ENCODE peak calls at places on chromosomes 5 and 9, in seven cellular contexts. W is stimulated activated CD4-positive, alpha-beta T cell treated with anti-CD3 and anti-CD28 coated beads, TNF-alpha, amount 100 ng/mL, for 48 hours; U is transverse colon; N is fibroblast of the aortic adventitia; X is glutamatergic neuron; C is heart left ventricle; L is body of pancreas. B is an unnamed sample.

GRCh38 chr9:17116400-17116837 is 18.4 kb upstream of the CNTLN start:
- DNase-seq in W (no peak), U (no peak), N (peak; percentile 64), X (no peak), C (no peak), L (no peak), B (no peak)

GRCh38 chr5:82425591-82425990 is 147.4 kb upstream of the RPS23 start:
- DNase-seq in W (no peak), U (no peak), N (peak; percentile 96), X (no peak), C (no peak), L (peak; percentile 27), B (no peak)

GRCh38 chr5:159660401-159660800 is 255.9 kb upstream of the ADRA1B start:
- DNase-seq in W (no peak), U (no peak), N (no peak), X (no peak), C (no peak), L (no peak), B (no peak)

GRCh38 chr5:120614512-120614911 is 150.4 kb downstream of the PRR16 start:
- DNase-seq in W (no peak), U (no peak), N (peak; percentile 85), X (no peak), C (no peak), L (no peak), B (no peak)

GRCh38 chr5:54520438-54520846 is 2.9 kb downstream of the SNX18 start:
- DNase-seq in W (no peak), U (no peak), N (peak; percentile 61), X (peak; percentile 38), C (no peak), L (no peak), B (no peak)

GRCh38 chr5:64707191-64707590 is 16.9 kb downstream of the SHISAL2B start:
- DNase-seq in W (no peak), U (no peak), N (no peak), X (no peak), C (no peak), L (no peak), B (no peak)

GRCh38 chr5:138910546-138911185 is 35.5 kb upstream of the LRRTM2 start:
- DNase-seq in W (no peak), U (no peak), N (no peak), X (no peak), C (no peak), L (no peak), B (no peak)

GRCh38 chr5:57383093-57383861 is 99.3 kb downstream of the ACTBL2 start:
- DNase-seq in W (no peak), U (no peak), N (peak; percentile 92), X (no peak), C (peak; percentile 33), L (no peak), B (no peak)

GRCh38 chr9:72399391-72399790 is 34.4 kb upstream of the ZFAND5 start:
- DNase-seq in W (no peak), U (no peak), N (no peak), X (no peak), C (no peak), L (no peak), B (no peak)

GRCh38 chr9:4106081-4106491 is 193.8 kb downstream of the GLIS3 start:
- DNase-seq in W (no peak), U (peak; percentile 60), N (no peak), X (no peak), C (no peak), L (peak; percentile 43), B (no peak)

GRCh38 chr5:157748740-157749461 is 5.4 kb downstream of the LSM11 start:
- DNase-seq in W (no peak), U (no peak), N (peak; percentile 88), X (no peak), C (no peak), L (no peak), B (no peak)

GRCh38 chr5:157470616-157471015 is 10.6 kb downstream of the NIPAL4 start:
- DNase-seq in W (no peak), U (no peak), N (no peak), X (no peak), C (no peak), L (no peak), B (no peak)

GRCh38 chr5:115456056-115456455 is 88.5 kb downstream of the FEM1C start:
- DNase-seq in W (no peak), U (no peak), N (no peak), X (no peak), C (no peak), L (no peak), B (no peak)

GRCh38 chr5:67487862-67488261 is 291.3 kb upstream of the CD180 start:
- DNase-seq in W (no peak), U (no peak), N (no peak), X (no peak), C (no peak), L (no peak), B (no peak)

GRCh38 chr9:95363051-95363841 is 45.7 kb upstream of the FANCC start:
- DNase-seq in W (no peak), U (no peak), N (peak; percentile 10), X (no peak), C (no peak), L (no peak), B (no peak)

GRCh38 chr5:73441377-73441776 is 7.2 kb downstream of the FOXD1 start:
- DNase-seq in W (no peak), U (no peak), N (no peak), X (no peak), C (no peak), L (no peak), B (no peak)

GRCh38 chr9:87614402-87614801 is 111.5 kb upstream of the CTSL start:
- DNase-seq in W (no peak), U (no peak), N (no peak), X (no peak), C (no peak), L (no peak), B (no peak)

GRCh38 chr9:93958875-93959682 is 3.9 kb upstream of the BARX1 start:
- DNase-seq in W (no peak), U (no peak), N (peak; percentile 32), X (no peak), C (no peak), L (no peak), B (no peak)

GRCh38 chr5:157300564-157300963 is 34.6 kb downstream of the CYFIP2 start:
- DNase-seq in W (no peak), U (no peak), N (no peak), X (no peak), C (no peak), L (no peak), B (no peak)

GRCh38 chr9:1098551-1098950 is 48.4 kb downstream of the DMRT2 start:
- DNase-seq in W (no peak), U (no peak), N (no peak), X (no peak), C (no peak), L (no peak), B (no peak)

GRCh38 chr9:119677811-119678530 is 308.7 kb upstream of the BRINP1 start:
- DNase-seq in W (no peak), U (no peak), N (no peak), X (no peak), C (no peak), L (no peak), B (no peak)

GRCh38 chr5:153158608-153159007 is 331.9 kb upstream of the GRIA1 start:
- DNase-seq in W (no peak), U (no peak), N (no peak), X (no peak), C (no peak), L (no peak), B (no peak)

GRCh38 chr5:88727705-88728313 is 155.2 kb downstream of the MEF2C start:
- DNase-seq in W (no peak), U (no peak), N (peak; percentile 61), X (no peak), C (no peak), L (no peak), B (no peak)

GRCh38 chr5:493251-493701 is 31.0 kb downstream of the SLC9A3 start:
- DNase-seq in W (no peak), U (no peak), N (no peak), X (no peak), C (no peak), L (no peak), B (no peak)

GRCh38 chr5:160887780-160888179 is 35.8 kb upstream of the ATP10B start:
- DNase-seq in W (no peak), U (peak; percentile 16), N (no peak), X (no peak), C (no peak), L (no peak), B (no peak)

GRCh38 chr9:1331546-1331945 is 281.4 kb downstream of the DMRT2 start:
- DNase-seq in W (no peak), U (no peak), N (no peak), X (no peak), C (no peak), L (no peak), B (no peak)

GRCh38 chr5:161548472-161549094 is 2.1 kb upstream of the GABRB2 start:
- DNase-seq in W (no peak), U (peak; percentile 9), N (no peak), X (peak; percentile 44), C (no peak), L (peak; percentile 20), B (no peak)

GRCh38 chr5:103228056-103228455 is 30.5 kb upstream of the MACIR start:
- DNase-seq in W (no peak), U (no peak), N (peak; percentile 22), X (no peak), C (no peak), L (no peak), B (no peak)

GRCh38 chr9:129323376-129323998 is 145.4 kb upstream of the IER5L start:
- DNase-seq in W (no peak), U (no peak), N (peak; percentile 39), X (no peak), C (no peak), L (no peak), B (no peak)

GRCh38 chr9:126532951-126533910 is 80.5 kb upstream of the LMX1B start:
- DNase-seq in W (no peak), U (no peak), N (no peak), X (no peak), C (no peak), L (no peak), B (no peak)

GRCh38 chr9:76576344-76576743 is 117.4 kb downstream of the GCNT1 start:
- DNase-seq in W (peak; percentile 60), U (peak; percentile 40), N (peak; percentile 78), X (no peak), C (peak; percentile 51), L (no peak), B (no peak)

B was measured in GM18507.